ENCODE peak calls at places on chromosomes 5 and 9, in seven cellular contexts. U is retina, B is endodermal cell, D is NCI-H774, F is choroid plexus epithelial cell, T is HFFc6, Q is KG1. I is an unnamed sample.

GRCh38 chr5:143403357-143403606 is 204 bp downstream of the NR3C1 start:
- DNase-seq in U (peak; percentile 88), B (peak; percentile 74), D (peak; percentile 54), F (no peak), T (no peak), Q (no peak), I (no peak)

GRCh38 chr5:4411664-4412063 is 728.5 kb upstream of the ADAMTS16 start:
- DNase-seq in U (no peak), B (peak; percentile 71), D (no peak), F (no peak), T (no peak), Q (no peak), I (no peak)

GRCh38 chr5:138351517-138351916 is 968 bp upstream of the KDM3B start:
- DNase-seq in U (no peak), B (no peak), D (no peak), F (no peak), T (no peak), Q (no peak), I (no peak)

GRCh38 chr5:136731241-136731885 is 366.0 kb upstream of the TRPC7 start:
- DNase-seq in U (no peak), B (no peak), D (no peak), F (peak; percentile 46), T (peak; percentile 26), Q (no peak), I (no peak)

GRCh38 chr5:169048568-169049125 is 252.3 kb downstream of the SLIT3 start:
- DNase-seq in U (no peak), B (no peak), D (no peak), F (no peak), T (no peak), Q (no peak), I (no peak)

GRCh38 chr9:126169736-126170135 is 156.9 kb upstream of the MVB12B start:
- DNase-seq in U (no peak), B (no peak), D (no peak), F (no peak), T (no peak), Q (no peak), I (no peak)

GRCh38 chr5:142783601-142784291 is 13.6 kb downstream of the ARHGAP26 start:
- DNase-seq in U (peak; percentile 72), B (peak; percentile 64), D (no peak), F (peak; percentile 60), T (no peak), Q (no peak), I (no peak)

GRCh38 chr9:107226431-107226830 is 56.6 kb upstream of the RAD23B start:
- DNase-seq in U (no peak), B (no peak), D (no peak), F (no peak), T (no peak), Q (no peak), I (no peak)

GRCh38 chr5:88761269-88761880 is 121.6 kb downstream of the MEF2C start:
- DNase-seq in U (no peak), B (no peak), D (no peak), F (peak; percentile 52), T (peak; percentile 10), Q (no peak), I (no peak)

GRCh38 chr9:3980212-3980611 is 319.7 kb downstream of the GLIS3 start:
- DNase-seq in U (peak; percentile 36), B (no peak), D (no peak), F (no peak), T (no peak), Q (no peak), I (no peak)

GRCh38 chr5:53490747-53491146 is 10.3 kb downstream of the FST start:
- DNase-seq in U (no peak), B (no peak), D (no peak), F (peak; percentile 70), T (peak; percentile 92), Q (no peak), I (no peak)

GRCh38 chr9:127406799-127407504 is 10.0 kb downstream of the SLC2A8 start:
- DNase-seq in U (peak; percentile 72), B (no peak), D (no peak), F (no peak), T (no peak), Q (no peak), I (no peak)

GRCh38 chr5:142881727-142882126 is 111.5 kb downstream of the ARHGAP26 start:
- DNase-seq in U (peak; percentile 17), B (no peak), D (no peak), F (no peak), T (no peak), Q (no peak), I (no peak)

GRCh38 chr9:91162311-91162710 is 199.4 kb downstream of the AUH start:
- DNase-seq in U (no peak), B (peak; percentile 35), D (no peak), F (no peak), T (peak; percentile 37), Q (no peak), I (peak; percentile 86)

GRCh38 chr5:14444161-14444560 is 137.4 kb upstream of the OTULINL start:
- DNase-seq in U (no peak), B (no peak), D (no peak), F (no peak), T (no peak), Q (no peak), I (no peak)

GRCh38 chr5:675111-675875 is 17.9 kb downstream of the TPPP start:
- DNase-seq in U (no peak), B (no peak), D (no peak), F (no peak), T (no peak), Q (no peak), I (no peak)

GRCh38 chr9:85431396-85432102 is 310.2 kb downstream of the AGTPBP1 start:
- DNase-seq in U (no peak), B (no peak), D (no peak), F (no peak), T (peak; percentile 25), Q (no peak), I (no peak)